ENCODE peak calls at places on chromosomes 2 and 18, in six cellular contexts. C is endothelial cell of umbilical vein, J is adrenal gland, Z is GM06990, V is spleen, O is tibial nerve. P is an unnamed sample.

GRCh38 chr2:189267491-189267890 is 87.9 kb upstream of the COL5A2 start:
- DNase-seq in C (no peak), J (no peak), Z (no peak), V (no peak), O (no peak), P (no peak)

GRCh38 chr2:888211-888801 is 62.3 kb upstream of the SNTG2 start:
- DNase-seq in C (no peak), J (peak; percentile 67), Z (no peak), V (no peak), O (peak; percentile 30), P (peak; percentile 25)

GRCh38 chr2:55779459-55780421 is 86.1 kb upstream of the PNPT1 start:
- DNase-seq in C (peak; percentile 93), J (peak; percentile 56), Z (no peak), V (no peak), O (no peak), P (no peak)

GRCh38 chr2:213227458-213227857 is 56.8 kb upstream of the SPAG16 start:
- DNase-seq in C (no peak), J (no peak), Z (peak; percentile 80), V (no peak), O (no peak), P (no peak)

GRCh38 chr2:23148342-23148741 is 236.6 kb upstream of the KLHL29 start:
- DNase-seq in C (no peak), J (no peak), Z (no peak), V (no peak), O (no peak), P (no peak)

GRCh38 chr2:225177098-225177497 is 134.8 kb upstream of the DOCK10 start:
- DNase-seq in C (no peak), J (no peak), Z (no peak), V (no peak), O (no peak), P (no peak)

GRCh38 chr2:207867075-207867474 is 97.4 kb upstream of the FZD5 start:
- DNase-seq in C (no peak), J (no peak), Z (no peak), V (no peak), O (no peak), P (no peak)

GRCh38 chr2:68108116-68108515 is 45.3 kb upstream of the C1D start:
- DNase-seq in C (no peak), J (no peak), Z (no peak), V (no peak), O (no peak), P (no peak)

GRCh38 chr2:24493713-24494112 is 2.7 kb downstream of the NCOA1 start:
- DNase-seq in C (peak; percentile 68), J (no peak), Z (no peak), V (no peak), O (no peak), P (no peak)

GRCh38 chr2:42446503-42447271 is 47.1 kb downstream of the KCNG3 start:
- DNase-seq in C (no peak), J (no peak), Z (no peak), V (no peak), O (no peak), P (no peak)

GRCh38 chr18:11861583-11862288 is 10.5 kb downstream of the CHMP1B start:
- DNase-seq in C (no peak), J (no peak), Z (no peak), V (peak; percentile 52), O (no peak), P (no peak)

GRCh38 chr2:119544075-119545031 is at the start of gene CFAP221:
- DNase-seq in C (peak; percentile 78), J (peak; percentile 62), Z (peak; percentile 79), V (peak; percentile 76), O (no peak), P (peak; percentile 82)

GRCh38 chr2:88686320-88686719 is 5.2 kb upstream of the RPIA start:
- DNase-seq in C (no peak), J (no peak), Z (no peak), V (no peak), O (no peak), P (no peak)

GRCh38 chr2:101388232-101388631 is 929 bp upstream of the CREG2 start:
- DNase-seq in C (no peak), J (no peak), Z (no peak), V (no peak), O (no peak), P (no peak)

GRCh38 chr18:22683196-22683676 is 249.9 kb upstream of the RBBP8 start:
- DNase-seq in C (peak; percentile 58), J (peak; percentile 55), Z (no peak), V (no peak), O (no peak), P (peak; percentile 62)

GRCh38 chr2:112712903-112713584 is 7.8 kb upstream of the NT5DC4 start:
- DNase-seq in C (no peak), J (peak; percentile 56), Z (no peak), V (no peak), O (no peak), P (no peak)

GRCh38 chr2:212228651-212229253 is 309.9 kb downstream of the ERBB4 start:
- DNase-seq in C (no peak), J (no peak), Z (no peak), V (no peak), O (no peak), P (no peak)

GRCh38 chr2:204731996-204732395 is 186.7 kb downstream of the PARD3B start:
- DNase-seq in C (peak; percentile 8), J (no peak), Z (no peak), V (no peak), O (no peak), P (no peak)

GRCh38 chr2:159832858-159833257 is 34.9 kb upstream of the CD302 start:
- DNase-seq in C (no peak), J (no peak), Z (no peak), V (no peak), O (no peak), P (no peak)

GRCh38 chr2:159828736-159829135 is 30.7 kb upstream of the CD302 start:
- DNase-seq in C (no peak), J (no peak), Z (no peak), V (no peak), O (no peak), P (no peak)

GRCh38 chr2:159832026-159832425 is 34.0 kb upstream of the CD302 start:
- DNase-seq in C (no peak), J (no peak), Z (no peak), V (no peak), O (no peak), P (no peak)
- H3K27me3 ChIP-seq in C (no peaks in the 10 kb centered on the region), J (no peaks in the 10 kb centered on the region), Z (no peaks in the 10 kb centered on the region), V (no peaks in the 10 kb centered on the region), O (no peaks in the 10 kb centered on the region), P (no peaks in the 10 kb centered on the region)

GRCh38 chr2:20203072-20203471 is 21.9 kb downstream of the SDC1 start:
- DNase-seq in C (no peak), J (no peak), Z (no peak), V (no peak), O (no peak), P (no peak)
- H3K36me3 ChIP-seq in C (no peaks in the 10 kb centered on the region), J (no peaks in the 10 kb centered on the region), Z (peaks cover 32% of the 10 kb centered on the region), V (no peaks in the 10 kb centered on the region), O (no peaks in the 10 kb centered on the region), P (no peaks in the 10 kb centered on the region)

DNA sequence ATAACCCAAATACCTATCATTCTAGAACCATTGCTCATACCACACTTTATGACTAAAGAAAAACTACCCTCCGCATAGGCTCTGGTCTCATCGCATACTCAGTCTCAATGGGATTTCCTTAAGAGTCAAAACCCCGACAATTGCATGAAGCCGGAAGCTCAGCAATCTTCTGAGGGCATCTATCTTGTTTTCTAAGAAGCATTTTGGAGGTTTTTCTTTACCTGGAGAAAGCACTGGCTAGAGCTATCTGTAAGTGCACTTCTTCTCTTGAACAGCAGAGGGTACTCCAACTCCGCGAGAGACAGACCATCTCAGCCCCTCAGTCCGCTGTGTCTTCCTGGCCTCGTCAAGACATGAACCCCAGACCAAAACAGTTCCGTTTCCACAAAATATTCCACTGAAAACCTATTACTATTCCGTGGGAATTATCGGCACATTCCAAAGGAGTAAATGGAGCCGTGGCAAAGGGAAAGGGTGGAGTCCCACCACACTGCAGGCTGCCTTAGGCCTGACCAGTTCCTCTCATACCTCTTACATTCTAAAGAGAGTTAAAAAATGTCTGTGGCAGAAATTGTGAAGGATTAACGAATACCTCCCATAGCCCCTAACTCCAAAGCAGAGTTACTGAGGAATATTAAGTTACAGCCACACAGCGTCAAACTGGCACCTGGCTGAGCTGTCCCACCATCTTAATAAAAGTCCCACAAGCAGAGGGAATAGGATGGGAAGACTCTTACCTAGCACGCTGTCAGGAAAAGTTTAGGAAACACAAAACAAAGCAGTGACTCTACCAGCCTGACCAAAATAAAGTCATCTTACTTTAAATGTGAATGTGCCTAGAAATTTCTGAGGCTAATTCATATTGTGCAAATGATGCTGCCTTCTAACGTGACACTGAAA is 325.6 kb upstream of the VRK2 start:
- DNase-seq in C (peak; percentile 61), J (peak; percentile 32), Z (peak; percentile 23), V (no peak), O (no peak), P (no peak)
- H3K4me3 ChIP-seq in C (no peak overlapping the region), J (no peak overlapping the region), Z (no peak overlapping the region), V (no peak overlapping the region), O (no peak overlapping the region), P (no peak overlapping the region)

DNA sequence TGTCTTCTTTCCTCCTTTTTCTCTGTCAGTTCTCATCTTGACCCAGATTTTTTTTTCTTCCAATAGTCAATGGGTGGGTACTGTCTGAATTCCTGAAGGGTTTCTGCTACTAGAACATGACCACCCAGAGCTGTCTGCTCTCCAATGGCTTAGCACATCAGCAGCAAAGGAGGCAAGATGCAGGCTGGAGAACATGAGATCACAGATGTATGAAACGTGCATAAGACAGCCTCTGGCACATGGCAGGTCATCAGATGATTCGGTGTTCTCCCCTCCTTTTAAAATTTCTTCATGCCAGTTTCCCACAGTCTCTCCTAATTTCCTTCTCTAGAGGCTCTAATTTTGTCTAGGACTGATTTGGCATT is 359.3 kb upstream of the TNP1 start:
- DNase-seq in C (no peak), J (no peak), Z (peak; percentile 42), V (no peak), O (no peak), P (no peak)
- H3K27me3 ChIP-seq in C (no peaks in the 10 kb centered on the region), J (no peaks in the 10 kb centered on the region), Z (no peaks in the 10 kb centered on the region), V (peaks cover 17% of the 10 kb centered on the region), O (no peaks in the 10 kb centered on the region), P (no peaks in the 10 kb centered on the region)

DNA sequence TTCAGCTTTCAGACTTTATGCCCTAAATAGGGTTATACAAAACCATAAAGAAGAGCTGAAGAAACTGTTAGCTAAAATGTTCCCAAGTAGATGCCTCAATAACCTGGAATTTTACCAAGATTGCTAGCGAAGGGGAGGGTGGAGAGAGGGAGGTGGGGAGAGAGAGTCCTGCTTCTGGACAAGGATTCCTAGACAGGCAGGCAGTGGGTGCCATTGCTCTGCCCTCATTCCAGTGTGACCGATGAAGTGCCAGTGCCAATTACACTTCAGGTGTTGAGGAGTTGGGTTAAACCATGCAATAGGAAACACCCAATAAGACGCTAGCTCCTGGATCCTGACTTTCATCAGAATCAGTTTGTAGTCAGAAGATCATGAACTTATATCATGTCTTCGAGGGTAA is 18.1 kb downstream of the LAPTM4A start:
- DNase-seq in C (no peak), J (no peak), Z (no peak), V (no peak), O (no peak), P (no peak)
- H3K36me3 ChIP-seq in C (peaks cover 15% of the 10 kb centered on the region), J (peaks cover 77% of the 10 kb centered on the region), Z (peaks cover 14% of the 10 kb centered on the region), V (peaks cover 100% of the 10 kb centered on the region), O (peaks cover 6% of the 10 kb centered on the region), P (peaks cover 28% of the 10 kb centered on the region)